ENCODE peak calls at places on chromosomes 3 and 15, in four cellular contexts. O, E, N and X are unnamed samples.

GRCh38 chr3:157232146-157232545 is 72.2 kb upstream of the CCNL1 start:
- DNase-seq in O (no peak), E (peak; percentile 59), N (no peak), X (no peak)

GRCh38 chr3:134430174-134430573 is 55.6 kb downstream of the ANAPC13 start:
- DNase-seq in O (no peak), E (no peak), N (no peak), X (no peak)

GRCh38 chr3:71421820-71422566 is 161.5 kb downstream of the FOXP1 start:
- DNase-seq in O (no peak), E (no peak), N (no peak), X (no peak)

GRCh38 chr3:76699846-76700245 is 340.1 kb upstream of the ROBO2 start:
- DNase-seq in O (no peak), E (no peak), N (no peak), X (no peak)

GRCh38 chr15:55999635-56000034 is 6.2 kb upstream of the NEDD4 start:
- DNase-seq in O (no peak), E (peak; percentile 33), N (no peak), X (no peak)

GRCh38 chr15:24924621-24925020 is 30.2 kb upstream of the SNRPN start:
- DNase-seq in O (no peak), E (no peak), N (no peak), X (no peak)

GRCh38 chr3:13655074-13655913 is 106.4 kb downstream of the FBLN2 start:
- DNase-seq in O (peak; percentile 32), E (peak; percentile 64), N (no peak), X (peak; percentile 68)

GRCh38 chr3:124599779-124600693 is 130.2 kb upstream of the UMPS start:
- DNase-seq in O (no peak), E (peak; percentile 48), N (no peak), X (peak; percentile 66)

GRCh38 chr3:141619450-141619849 is 118.6 kb upstream of the RNF7 start:
- DNase-seq in O (no peak), E (no peak), N (no peak), X (no peak)

GRCh38 chr3:178823556-178824229 is 247.9 kb downstream of the ZMAT3 start:
- DNase-seq in O (no peak), E (no peak), N (no peak), X (no peak)

GRCh38 chr15:82140859-82141258 is 95.0 kb upstream of the MEX3B start:
- DNase-seq in O (no peak), E (no peak), N (no peak), X (peak; percentile 41)

GRCh38 chr15:52291204-52291603 is 4.4 kb downstream of the MYO5C start:
- DNase-seq in O (no peak), E (no peak), N (no peak), X (no peak)